ENCODE peak calls at places on chromosomes 1 and 21, in seven cellular contexts. One of them, this sample, is unnamed.

GRCh38 chr1:115677172-115677542 is 35.4 kb downstream of the VANGL1 start:
- DNase-seq in pancreas: no peak
- DNase-seq in left ventricle myocardium inferior: no peak
- DNase-seq in colonic mucosa: no peak
- DNase-seq in H9: no peak
- DNase-seq in uterus: no peak
- DNase-seq in thoracic aorta: no peak
- DNase-seq in this sample: no peak

GRCh38 chr1:227897704-227898438 is 49.9 kb downstream of the WNT9A start:
- DNase-seq in pancreas: no peak
- DNase-seq in left ventricle myocardium inferior: no peak
- DNase-seq in colonic mucosa: no peak
- DNase-seq in H9: peak
- DNase-seq in uterus: no peak
- DNase-seq in thoracic aorta: peak
- DNase-seq in this sample: no peak

GRCh38 chr1:26281971-26282693 is 2.2 kb downstream of the SH3BGRL3 start:
- DNase-seq in pancreas: no peak
- DNase-seq in left ventricle myocardium inferior: peak
- DNase-seq in colonic mucosa: peak
- DNase-seq in H9: peak
- DNase-seq in uterus: no peak
- DNase-seq in thoracic aorta: no peak
- DNase-seq in this sample: no peak

GRCh38 chr1:227567256-227567655 is 3.9 kb downstream of the ZNF678 start:
- DNase-seq in pancreas: no peak
- DNase-seq in left ventricle myocardium inferior: no peak
- DNase-seq in colonic mucosa: no peak
- DNase-seq in H9: no peak
- DNase-seq in uterus: no peak
- DNase-seq in thoracic aorta: no peak
- DNase-seq in this sample: no peak

GRCh38 chr1:173507205-173507846 is 30.2 kb downstream of the PRDX6 start:
- DNase-seq in pancreas: no peak
- DNase-seq in left ventricle myocardium inferior: no peak
- DNase-seq in colonic mucosa: no peak
- DNase-seq in H9: no peak
- DNase-seq in uterus: no peak
- DNase-seq in thoracic aorta: no peak
- DNase-seq in this sample: no peak

GRCh38 chr1:199691540-199691939 is 336.0 kb upstream of the NR5A2 start:
- DNase-seq in pancreas: no peak
- DNase-seq in left ventricle myocardium inferior: no peak
- DNase-seq in colonic mucosa: no peak
- DNase-seq in H9: no peak
- DNase-seq in uterus: no peak
- DNase-seq in thoracic aorta: no peak
- DNase-seq in this sample: no peak

GRCh38 chr1:102628008-102628736 is 480.1 kb downstream of the COL11A1 start:
- DNase-seq in pancreas: no peak
- DNase-seq in left ventricle myocardium inferior: no peak
- DNase-seq in colonic mucosa: no peak
- DNase-seq in H9: no peak
- DNase-seq in uterus: no peak
- DNase-seq in thoracic aorta: no peak
- DNase-seq in this sample: no peak

GRCh38 chr21:46455575-46456385 is 2.9 kb upstream of the DIP2A start:
- DNase-seq in pancreas: no peak
- DNase-seq in left ventricle myocardium inferior: no peak
- DNase-seq in colonic mucosa: no peak
- DNase-seq in H9: no peak
- DNase-seq in uterus: no peak
- DNase-seq in thoracic aorta: no peak
- DNase-seq in this sample: no peak

GRCh38 chr1:55063562-55063942 is 24.2 kb downstream of the PCSK9 start:
- DNase-seq in pancreas: no peak
- DNase-seq in left ventricle myocardium inferior: no peak
- DNase-seq in colonic mucosa: no peak
- DNase-seq in H9: no peak
- DNase-seq in uterus: no peak
- DNase-seq in thoracic aorta: no peak
- DNase-seq in this sample: no peak

GRCh38 chr1:246786606-246787238 is 62.5 kb downstream of the SCCPDH start:
- DNase-seq in pancreas: no peak
- DNase-seq in left ventricle myocardium inferior: no peak
- DNase-seq in colonic mucosa: no peak
- DNase-seq in H9: no peak
- DNase-seq in uterus: no peak
- DNase-seq in thoracic aorta: no peak
- DNase-seq in this sample: no peak

GRCh38 chr1:150621497-150622113 is 7.8 kb downstream of the ENSA start:
- DNase-seq in pancreas: no peak
- DNase-seq in left ventricle myocardium inferior: no peak
- DNase-seq in colonic mucosa: peak
- DNase-seq in H9: no peak
- DNase-seq in uterus: peak
- DNase-seq in thoracic aorta: no peak
- DNase-seq in this sample: peak

DNA sequence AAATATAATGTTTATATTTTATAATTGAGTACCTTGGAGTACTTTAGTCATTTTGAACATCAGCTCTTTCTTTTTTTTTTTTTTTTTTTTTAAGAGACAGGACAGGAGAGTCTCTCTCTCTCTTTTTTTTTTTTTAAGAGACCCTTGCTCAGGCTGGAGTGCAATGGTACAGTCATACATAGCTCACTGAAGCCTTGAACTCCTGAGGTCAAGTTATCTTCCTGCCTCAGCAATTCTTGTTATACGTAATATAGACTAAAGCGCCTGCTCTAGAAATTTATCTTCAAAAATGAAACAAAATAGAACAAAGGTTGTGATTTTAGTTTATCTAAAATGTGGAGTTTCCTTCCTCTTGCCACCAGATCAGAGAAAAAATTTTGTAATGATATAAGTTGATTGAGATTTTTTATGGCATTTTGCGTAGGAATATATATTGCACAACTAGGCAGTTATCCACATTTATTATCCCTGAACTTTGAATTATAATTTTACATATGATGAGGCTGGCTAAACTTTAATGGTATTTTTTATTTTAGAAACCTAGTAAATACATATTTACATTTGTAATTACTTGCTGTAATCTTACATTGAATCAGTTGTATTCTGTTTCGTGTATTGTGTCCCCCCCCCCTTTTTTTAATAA is 44.2 kb downstream of the MTF2 start:
- DNase-seq in pancreas: no peak
- DNase-seq in left ventricle myocardium inferior: no peak
- DNase-seq in colonic mucosa: no peak
- DNase-seq in H9: no peak
- DNase-seq in uterus: no peak
- DNase-seq in thoracic aorta: no peak
- DNase-seq in this sample: no peak
- H3K27ac ChIP-seq in pancreas: no peak
- H3K27ac ChIP-seq in left ventricle myocardium inferior: no peak
- H3K27ac ChIP-seq in colonic mucosa: no peak
- H3K27ac ChIP-seq in H9: no peak
- H3K27ac ChIP-seq in uterus: no peak
- H3K27ac ChIP-seq in thoracic aorta: no peak
- H3K27ac ChIP-seq in this sample: no peak

DNA sequence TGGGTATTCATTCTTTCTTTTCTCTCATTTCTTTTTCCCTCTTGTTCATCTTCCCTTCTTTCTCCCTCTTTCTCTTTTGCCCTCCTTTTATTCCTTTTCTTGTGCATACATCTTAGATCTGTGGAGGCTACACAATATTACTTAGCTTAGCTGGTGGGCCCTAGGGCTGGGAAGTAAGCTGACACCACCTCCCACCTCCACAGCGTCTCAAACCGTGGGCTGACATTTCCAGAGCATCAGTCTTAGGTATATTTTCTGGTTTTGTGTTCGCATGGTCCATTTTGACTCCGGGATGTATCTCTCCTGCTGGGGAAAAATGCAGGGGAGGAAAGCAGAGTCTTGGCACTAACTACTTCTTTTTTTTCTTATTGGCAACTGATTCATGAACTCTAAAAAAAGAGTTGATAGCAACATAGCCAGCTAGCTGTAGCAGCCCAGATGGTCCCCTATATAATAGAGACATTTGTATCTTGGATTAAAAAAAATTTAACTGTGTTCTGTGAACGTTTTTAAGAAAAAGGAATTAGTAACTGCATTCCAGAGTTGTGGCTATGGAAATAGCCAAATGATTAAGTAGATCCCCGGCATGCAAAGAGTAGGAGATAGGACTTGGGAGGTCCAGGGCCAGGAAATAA is 15.5 kb downstream of the CNIH3 start:
- DNase-seq in pancreas: no peak
- DNase-seq in left ventricle myocardium inferior: no peak
- DNase-seq in colonic mucosa: no peak
- DNase-seq in H9: no peak
- DNase-seq in uterus: no peak
- DNase-seq in thoracic aorta: no peak
- DNase-seq in this sample: no peak
- H3K27ac ChIP-seq in pancreas: no peak
- H3K27ac ChIP-seq in left ventricle myocardium inferior: no peak
- H3K27ac ChIP-seq in colonic mucosa: no peak
- H3K27ac ChIP-seq in H9: no peak
- H3K27ac ChIP-seq in uterus: no peak
- H3K27ac ChIP-seq in thoracic aorta: no peak
- H3K27ac ChIP-seq in this sample: no peak

GRCh38 chr1:31699341-31699891 is 4.4 kb downstream of the COL16A1 start:
- DNase-seq in pancreas: no peak
- DNase-seq in left ventricle myocardium inferior: no peak
- DNase-seq in colonic mucosa: no peak
- DNase-seq in H9: no peak
- DNase-seq in uterus: no peak
- DNase-seq in thoracic aorta: no peak
- DNase-seq in this sample: peak

GRCh38 chr1:31700468-31701136 is 3.2 kb downstream of the COL16A1 start:
- DNase-seq in pancreas: no peak
- DNase-seq in left ventricle myocardium inferior: no peak
- DNase-seq in colonic mucosa: no peak
- DNase-seq in H9: no peak
- DNase-seq in uterus: no peak
- DNase-seq in thoracic aorta: no peak
- DNase-seq in this sample: no peak

GRCh38 chr1:31703431-31704260 is at the start of gene COL16A1:
- DNase-seq in pancreas: peak
- DNase-seq in left ventricle myocardium inferior: peak
- DNase-seq in colonic mucosa: peak
- DNase-seq in H9: peak
- DNase-seq in uterus: peak
- DNase-seq in thoracic aorta: peak
- DNase-seq in this sample: no peak

GRCh38 chr1:31702836-31703404 is 897 bp downstream of the COL16A1 start:
- DNase-seq in pancreas: no peak
- DNase-seq in left ventricle myocardium inferior: no peak
- DNase-seq in colonic mucosa: no peak
- DNase-seq in H9: no peak
- DNase-seq in uterus: no peak
- DNase-seq in thoracic aorta: no peak
- DNase-seq in this sample: no peak

GRCh38 chr1:31701137-31701736 is 2.6 kb downstream of the COL16A1 start:
- DNase-seq in pancreas: peak
- DNase-seq in left ventricle myocardium inferior: peak
- DNase-seq in colonic mucosa: peak
- DNase-seq in H9: no peak
- DNase-seq in uterus: peak
- DNase-seq in thoracic aorta: peak
- DNase-seq in this sample: peak
- H3K27ac ChIP-seq in pancreas: no peak
- H3K27ac ChIP-seq in left ventricle myocardium inferior: peak
- H3K27ac ChIP-seq in colonic mucosa: peak
- H3K27ac ChIP-seq in H9: no peak
- H3K27ac ChIP-seq in uterus: peak
- H3K27ac ChIP-seq in thoracic aorta: peak
- H3K27ac ChIP-seq in this sample: no peak

DNA sequence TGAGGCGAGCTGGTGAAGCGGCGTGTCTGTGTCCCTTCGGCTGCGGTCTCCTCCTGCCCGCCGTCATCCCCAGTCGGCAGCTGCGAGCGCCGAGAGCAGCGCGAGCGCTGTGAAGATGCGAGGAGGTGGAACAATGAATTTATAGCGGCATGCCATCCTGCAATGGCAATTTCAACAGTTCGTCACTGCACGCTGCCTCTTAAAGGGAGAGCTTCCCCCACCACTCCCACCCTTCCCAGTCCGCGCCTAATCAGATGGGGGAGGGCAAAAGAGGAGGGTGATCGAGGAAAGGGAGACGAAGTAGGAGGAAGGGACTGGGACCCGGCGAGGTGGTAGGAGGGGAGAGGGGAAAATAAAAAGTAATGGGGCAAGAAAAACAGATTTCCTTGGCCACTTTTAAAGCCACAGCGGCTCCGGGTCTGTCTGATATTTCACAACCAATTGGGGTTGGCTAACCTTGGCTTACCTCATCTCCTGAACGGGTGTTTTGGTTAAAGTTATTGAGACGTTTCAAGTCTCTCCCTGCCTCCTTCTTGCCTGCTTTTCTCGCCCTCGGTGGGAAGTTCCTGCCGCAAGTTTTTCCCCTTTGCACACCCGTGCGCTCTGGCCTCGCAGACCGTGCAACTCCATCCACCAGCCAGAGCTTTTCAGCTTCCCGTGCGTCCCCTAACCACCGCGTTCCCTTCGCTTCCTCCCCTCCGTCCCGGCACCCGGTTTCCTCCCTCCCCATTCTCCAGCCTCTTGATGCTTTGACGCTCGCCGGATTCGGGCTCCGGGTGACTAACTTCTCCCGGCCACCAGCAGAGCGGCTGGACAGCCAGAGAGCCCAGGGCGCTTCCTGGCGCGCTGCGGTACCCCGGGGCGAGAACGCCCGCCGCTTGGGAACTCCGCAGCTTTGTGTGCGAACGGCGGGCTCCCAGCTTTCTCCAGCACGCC is at the start of gene ADAMTS5:
- DNase-seq in pancreas: peak
- DNase-seq in left ventricle myocardium inferior: peak
- DNase-seq in colonic mucosa: peak
- DNase-seq in H9: peak
- DNase-seq in uterus: peak
- DNase-seq in thoracic aorta: no peak
- DNase-seq in this sample: no peak
- H3K27ac ChIP-seq in pancreas: no peak
- H3K27ac ChIP-seq in left ventricle myocardium inferior: peak
- H3K27ac ChIP-seq in colonic mucosa: peak
- H3K27ac ChIP-seq in H9: no peak
- H3K27ac ChIP-seq in uterus: peak
- H3K27ac ChIP-seq in thoracic aorta: no peak
- H3K27ac ChIP-seq in this sample: no peak